ENCODE peak calls at places on chromosome 1, in four cellular contexts. One of them, this sample, is unnamed.
A peak's percentile ranks its signal among the peaks of the same experiment; 100 is the strongest.

GRCh38 chr1:151680812-151681211 is 35.8 kb downstream of the CELF3 start:
- DNase-seq in HL-60: no peak
- DNase-seq in K562: no peak
- DNase-seq in GM12878: no peak
- DNase-seq in this sample: no peak

GRCh38 chr1:157700711-157701110 is at the start of gene FCRL3:
- DNase-seq in K562: no peak
- DNase-seq in HL-60: no peak
- DNase-seq in GM12878: no peak
- DNase-seq in this sample: no peak

GRCh38 chr1:202572867-202573266 is 137.4 kb downstream of the SYT2 start:
- DNase-seq in GM12878: no peak
- DNase-seq in HL-60: no peak
- DNase-seq in K562: no peak
- DNase-seq in this sample: no peak

GRCh38 chr1:228413241-228414010 is 3.2 kb downstream of the TRIM17 start:
- DNase-seq in K562: no peak
- DNase-seq in HL-60: no peak
- DNase-seq in GM12878: no peak
- DNase-seq in this sample: no peak

GRCh38 chr1:72063364-72063763 is 219.0 kb downstream of the NEGR1 start:
- DNase-seq in K562: no peak
- DNase-seq in GM12878: no peak
- DNase-seq in HL-60: no peak
- DNase-seq in this sample: no peak

GRCh38 chr1:162548170-162548569 is 13.4 kb upstream of the UAP1 start:
- DNase-seq in GM12878: no peak
- DNase-seq in HL-60: no peak
- DNase-seq in K562: no peak
- DNase-seq in this sample: no peak

GRCh38 chr1:36734356-36734755 is 251.6 kb upstream of the CSF3R start:
- DNase-seq in GM12878: no peak
- DNase-seq in K562: no peak
- DNase-seq in HL-60: no peak
- DNase-seq in this sample: no peak

GRCh38 chr1:61711969-61712368 is 13.0 kb downstream of the TM2D1 start:
- DNase-seq in K562: no peak
- DNase-seq in GM12878: no peak
- DNase-seq in HL-60: no peak
- DNase-seq in this sample: no peak

GRCh38 chr1:111517464-111518225 is 14.2 kb upstream of the ADORA3 start:
- DNase-seq in K562: no peak
- DNase-seq in GM12878: no peak
- DNase-seq in HL-60: no peak
- DNase-seq in this sample: no peak

GRCh38 chr1:106755682-106756406 is 300.6 kb upstream of the PRMT6 start:
- DNase-seq in K562: no peak
- DNase-seq in GM12878: no peak
- DNase-seq in HL-60: no peak
- DNase-seq in this sample: no peak

GRCh38 chr1:87495147-87495546 is 166.5 kb downstream of the LMO4 start:
- DNase-seq in K562: peak; percentile 40
- DNase-seq in GM12878: no peak
- DNase-seq in HL-60: no peak
- DNase-seq in this sample: no peak

GRCh38 chr1:227805606-227806197 is 9.8 kb upstream of the PRSS38 start:
- DNase-seq in GM12878: no peak
- DNase-seq in K562: no peak
- DNase-seq in HL-60: no peak
- DNase-seq in this sample: no peak

GRCh38 chr1:207867136-207868081 is 43.5 kb downstream of the CD34 start:
- DNase-seq in HL-60: no peak
- DNase-seq in K562: no peak
- DNase-seq in GM12878: no peak
- DNase-seq in this sample: no peak

GRCh38 chr1:67793562-67793961 is 39.7 kb downstream of the GNG12 start:
- DNase-seq in HL-60: no peak
- DNase-seq in GM12878: no peak
- DNase-seq in K562: no peak
- DNase-seq in this sample: no peak

GRCh38 chr1:37096523-37096922 is 62.2 kb upstream of the GRIK3 start:
- DNase-seq in GM12878: no peak
- DNase-seq in HL-60: no peak
- DNase-seq in K562: peak; percentile 51
- DNase-seq in this sample: peak; percentile 25

GRCh38 chr1:212498243-212498642 is 65.5 kb downstream of the NENF start:
- DNase-seq in K562: no peak
- DNase-seq in GM12878: no peak
- DNase-seq in HL-60: no peak
- DNase-seq in this sample: no peak

GRCh38 chr1:24555591-24556413 is at the start of gene NCMAP:
- DNase-seq in GM12878: no peak
- DNase-seq in K562: peak; percentile 69
- DNase-seq in HL-60: no peak
- DNase-seq in this sample: no peak

GRCh38 chr1:52574594-52574993 is 21.7 kb upstream of the TUT4 start:
- DNase-seq in K562: no peak
- DNase-seq in HL-60: no peak
- DNase-seq in GM12878: no peak
- DNase-seq in this sample: no peak

GRCh38 chr1:16727190-16728111 is 12.9 kb upstream of the RNU1-4 start:
- DNase-seq in HL-60: peak; percentile 49
- DNase-seq in K562: peak; percentile 37
- DNase-seq in GM12878: peak; percentile 42
- DNase-seq in this sample: no peak

GRCh38 chr1:236303675-236304074 is 21.9 kb upstream of the ERO1B start:
- DNase-seq in HL-60: no peak
- DNase-seq in GM12878: peak; percentile 30
- DNase-seq in K562: no peak
- DNase-seq in this sample: no peak
- TF ChIP-seq POLR2AphosphoS5 in HL-60: no peak
- TF ChIP-seq POLR2AphosphoS5 in GM12878: no peak
- TF ChIP-seq POLR2AphosphoS5 in K562: no peak
- TF ChIP-seq POLR2AphosphoS5 in this sample: no peak

GRCh38 chr1:6820899-6821298 is 35.6 kb downstream of the CAMTA1 start:
- DNase-seq in HL-60: no peak
- DNase-seq in GM12878: peak; percentile 27
- DNase-seq in K562: no peak
- DNase-seq in this sample: no peak

GRCh38 chr1:6824665-6825368 is 39.6 kb downstream of the CAMTA1 start:
- DNase-seq in K562: no peak
- DNase-seq in HL-60: no peak
- DNase-seq in GM12878: no peak
- DNase-seq in this sample: no peak

GRCh38 chr1:6823822-6824221 is 38.6 kb downstream of the CAMTA1 start:
- DNase-seq in K562: no peak
- DNase-seq in GM12878: no peak
- DNase-seq in HL-60: no peak
- DNase-seq in this sample: no peak

GRCh38 chr1:6825828-6826227 is 40.6 kb downstream of the CAMTA1 start:
- DNase-seq in HL-60: no peak
- DNase-seq in GM12878: no peak
- DNase-seq in K562: no peak
- DNase-seq in this sample: no peak

GRCh38 chr1:6822530-6823359 is 37.5 kb downstream of the CAMTA1 start:
- DNase-seq in HL-60: no peak
- DNase-seq in K562: no peak
- DNase-seq in GM12878: peak; percentile 53
- DNase-seq in this sample: peak; percentile 19
- TF ChIP-seq SPI1 in HL-60: no peak
- TF ChIP-seq SPI1 in K562: no peak
- TF ChIP-seq SPI1 in GM12878: no peak
- TF ChIP-seq SPI1 in this sample: no peak

GRCh38 chr1:205663286-205663994 is 16.9 kb downstream of the SLC45A3 start:
- DNase-seq in GM12878: no peak
- DNase-seq in HL-60: no peak
- DNase-seq in K562: no peak
- DNase-seq in this sample: no peak

GRCh38 chr1:205662791-205663190 is 17.5 kb downstream of the SLC45A3 start:
- DNase-seq in HL-60: no peak
- DNase-seq in GM12878: no peak
- DNase-seq in K562: no peak
- DNase-seq in this sample: no peak

GRCh38 chr1:205664399-205665108 is 15.8 kb downstream of the SLC45A3 start:
- DNase-seq in HL-60: no peak
- DNase-seq in GM12878: no peak
- DNase-seq in K562: no peak
- DNase-seq in this sample: no peak

GRCh38 chr1:205666372-205667166 is 13.7 kb downstream of the SLC45A3 start:
- DNase-seq in GM12878: no peak
- DNase-seq in K562: no peak
- DNase-seq in HL-60: no peak
- DNase-seq in this sample: no peak

DNA sequence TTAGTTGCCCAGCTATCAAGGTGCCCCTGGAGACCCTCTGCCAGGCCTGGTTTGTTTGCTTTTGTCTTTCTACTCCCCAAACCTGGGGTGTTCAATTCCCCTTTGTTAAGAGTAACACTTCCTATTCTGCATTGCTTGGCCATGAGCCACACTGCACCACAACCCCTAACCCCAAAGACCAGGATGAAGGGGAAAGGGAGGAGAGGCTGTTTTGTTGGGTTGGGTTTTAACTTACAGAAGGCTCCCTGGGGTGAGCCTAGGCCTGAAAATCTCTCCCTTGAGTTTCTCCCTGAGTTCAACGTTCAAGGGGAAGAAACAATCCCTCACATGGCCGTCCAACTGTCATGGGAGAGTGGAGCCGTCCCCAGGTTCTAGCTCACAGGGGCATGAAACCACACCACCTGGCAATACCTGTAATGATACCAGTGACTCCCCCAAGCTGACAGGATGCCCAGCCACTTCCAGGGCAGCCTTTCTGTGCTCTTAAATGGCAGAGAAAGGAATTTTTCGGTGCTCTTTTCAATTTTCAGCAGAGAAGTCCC is 15.0 kb downstream of the SLC45A3 start:
- DNase-seq in GM12878: peak; percentile 60
- DNase-seq in HL-60: no peak
- DNase-seq in K562: no peak
- DNase-seq in this sample: no peak
- TF ChIP-seq POLR2AphosphoS5 in GM12878: no peak
- TF ChIP-seq POLR2AphosphoS5 in HL-60: no peak
- TF ChIP-seq POLR2AphosphoS5 in K562: no peak
- TF ChIP-seq POLR2AphosphoS5 in this sample: no peak

GRCh38 chr1:239811211-239811902 is 280.3 kb upstream of the FMN2 start:
- DNase-seq in GM12878: no peak
- DNase-seq in K562: no peak
- DNase-seq in HL-60: no peak
- DNase-seq in this sample: no peak

GRCh38 chr1:239816090-239816812 is 275.4 kb upstream of the FMN2 start:
- DNase-seq in K562: no peak
- DNase-seq in HL-60: peak; percentile 75
- DNase-seq in GM12878: no peak
- DNase-seq in this sample: no peak

GRCh38 chr1:239812580-239812979 is 279.1 kb upstream of the FMN2 start:
- DNase-seq in HL-60: no peak
- DNase-seq in GM12878: no peak
- DNase-seq in K562: no peak
- DNase-seq in this sample: no peak

GRCh38 chr1:239815074-239815473 is 276.6 kb upstream of the FMN2 start:
- DNase-seq in GM12878: no peak
- DNase-seq in HL-60: no peak
- DNase-seq in K562: no peak
- DNase-seq in this sample: no peak

DNA sequence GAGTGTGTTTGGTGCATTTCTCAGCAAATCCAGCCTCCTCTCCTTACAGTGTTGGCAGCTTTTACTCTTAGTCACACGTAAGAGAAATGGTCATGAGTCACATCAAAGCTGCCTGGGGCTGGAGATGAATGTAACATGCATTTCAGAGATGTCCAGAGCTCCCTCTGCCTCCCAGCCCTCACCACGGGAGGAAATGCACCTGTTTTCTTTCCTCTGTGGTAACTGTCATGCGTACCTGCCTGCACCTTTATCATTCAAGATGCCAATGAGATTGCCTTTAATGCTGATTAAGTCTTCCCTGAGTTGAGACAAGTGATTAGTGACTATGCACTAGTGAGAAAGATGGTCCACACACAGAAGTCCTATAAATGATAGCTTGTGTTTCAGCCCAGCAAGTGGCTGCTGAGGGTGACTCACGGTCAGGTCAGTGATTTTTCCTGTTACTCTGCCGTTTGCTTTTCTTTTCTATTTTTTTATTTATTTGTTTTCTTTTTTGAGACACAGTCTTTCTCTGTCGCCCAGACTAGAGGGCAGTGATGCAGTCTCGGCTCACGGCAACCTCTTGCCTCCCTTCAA is 277.3 kb upstream of the FMN2 start:
- DNase-seq in GM12878: no peak
- DNase-seq in HL-60: no peak
- DNase-seq in K562: no peak
- DNase-seq in this sample: no peak
- TF ChIP-seq SPI1 in GM12878: no peak
- TF ChIP-seq SPI1 in HL-60: no peak
- TF ChIP-seq SPI1 in K562: no peak
- TF ChIP-seq SPI1 in this sample: no peak

DNA sequence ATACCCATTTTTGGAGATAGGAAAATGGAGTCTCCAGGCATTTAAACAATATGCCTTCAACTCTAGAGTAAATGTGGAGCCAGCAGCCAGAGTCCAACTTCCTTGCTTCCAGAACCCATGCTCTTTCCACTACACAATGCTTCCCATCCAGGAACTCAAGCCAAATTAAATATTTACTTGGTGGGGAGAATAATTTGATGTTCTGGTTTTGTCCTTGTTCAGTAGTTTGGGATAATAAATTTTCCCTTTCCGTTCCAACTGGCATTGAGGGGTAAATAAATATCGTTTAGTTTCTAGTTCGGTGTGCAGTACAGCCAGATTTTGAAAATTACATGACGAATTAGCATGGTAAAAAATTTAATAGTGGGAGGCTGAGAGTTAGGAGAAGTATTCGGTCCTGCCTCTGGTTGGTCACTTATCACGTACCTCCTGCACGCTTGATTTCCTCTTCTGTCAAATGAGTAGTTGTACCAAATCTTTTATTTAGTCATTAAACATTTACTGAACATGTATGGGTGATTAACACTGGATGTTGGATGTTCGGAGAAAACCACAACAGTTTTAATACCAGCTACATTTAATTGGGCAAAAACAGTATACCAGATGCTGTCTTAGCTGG is 66.4 kb downstream of the CACHD1 start:
- DNase-seq in K562: no peak
- DNase-seq in HL-60: no peak
- DNase-seq in GM12878: no peak
- DNase-seq in this sample: no peak
- TF ChIP-seq POLR2AphosphoS5 in K562: no peak
- TF ChIP-seq POLR2AphosphoS5 in HL-60: no peak
- TF ChIP-seq POLR2AphosphoS5 in GM12878: no peak
- TF ChIP-seq POLR2AphosphoS5 in this sample: no peak